ENCODE peak calls at places on chromosomes 12 and 14, in eight cellular contexts. One of them, this sample, is unnamed.

GRCh38 chr12:113246478-113247122 is 25.3 kb downstream of the TPCN1 start:
- DNase-seq in NCI-H1092: peak; percentile 45
- DNase-seq in B cell: no peak
- DNase-seq in M059J: no peak
- DNase-seq in activated CD4-positive, alpha-beta T cell treated with anti-CD3 and anti-CD28 coated beads, Interleukin-2, amount 50 U/mL, for 4 hours: no peak
- DNase-seq in activated naive CD4-positive, alpha-beta T cell treated with Interleukin-2 at 50 U/mL for 16 hours: no peak
- DNase-seq in GM10248: no peak
- DNase-seq in WERI-Rb-1: no peak
- DNase-seq in this sample: no peak

GRCh38 chr12:111636209-111636928 is 37.3 kb upstream of the ATXN2 start:
- DNase-seq in NCI-H1092: peak; percentile 6
- DNase-seq in B cell: no peak
- DNase-seq in M059J: no peak
- DNase-seq in activated CD4-positive, alpha-beta T cell treated with anti-CD3 and anti-CD28 coated beads, Interleukin-2, amount 50 U/mL, for 4 hours: no peak
- DNase-seq in activated naive CD4-positive, alpha-beta T cell treated with Interleukin-2 at 50 U/mL for 16 hours: no peak
- DNase-seq in GM10248: no peak
- DNase-seq in WERI-Rb-1: no peak
- DNase-seq in this sample: no peak

GRCh38 chr14:97010491-97011160 is 213.4 kb downstream of the VRK1 start:
- DNase-seq in NCI-H1092: no peak
- DNase-seq in B cell: no peak
- DNase-seq in M059J: no peak
- DNase-seq in activated CD4-positive, alpha-beta T cell treated with anti-CD3 and anti-CD28 coated beads, Interleukin-2, amount 50 U/mL, for 4 hours: no peak
- DNase-seq in activated naive CD4-positive, alpha-beta T cell treated with Interleukin-2 at 50 U/mL for 16 hours: no peak
- DNase-seq in GM10248: no peak
- DNase-seq in WERI-Rb-1: peak; percentile 22
- DNase-seq in this sample: peak; percentile 16

GRCh38 chr14:68359862-68360552 is 432.9 kb downstream of the ZFP36L1 start:
- DNase-seq in NCI-H1092: no peak
- DNase-seq in B cell: no peak
- DNase-seq in M059J: no peak
- DNase-seq in activated CD4-positive, alpha-beta T cell treated with anti-CD3 and anti-CD28 coated beads, Interleukin-2, amount 50 U/mL, for 4 hours: no peak
- DNase-seq in activated naive CD4-positive, alpha-beta T cell treated with Interleukin-2 at 50 U/mL for 16 hours: peak; percentile 14
- DNase-seq in GM10248: no peak
- DNase-seq in WERI-Rb-1: no peak
- DNase-seq in this sample: peak; percentile 35

GRCh38 chr12:54870617-54871016 is 16.3 kb downstream of the MUCL1 start:
- DNase-seq in NCI-H1092: no peak
- DNase-seq in B cell: no peak
- DNase-seq in M059J: no peak
- DNase-seq in activated CD4-positive, alpha-beta T cell treated with anti-CD3 and anti-CD28 coated beads, Interleukin-2, amount 50 U/mL, for 4 hours: no peak
- DNase-seq in activated naive CD4-positive, alpha-beta T cell treated with Interleukin-2 at 50 U/mL for 16 hours: no peak
- DNase-seq in GM10248: no peak
- DNase-seq in WERI-Rb-1: no peak
- DNase-seq in this sample: no peak

GRCh38 chr14:101927859-101928258 is 36.5 kb upstream of the DYNC1H1 start:
- DNase-seq in NCI-H1092: no peak
- DNase-seq in B cell: no peak
- DNase-seq in M059J: no peak
- DNase-seq in activated CD4-positive, alpha-beta T cell treated with anti-CD3 and anti-CD28 coated beads, Interleukin-2, amount 50 U/mL, for 4 hours: no peak
- DNase-seq in activated naive CD4-positive, alpha-beta T cell treated with Interleukin-2 at 50 U/mL for 16 hours: no peak
- DNase-seq in GM10248: no peak
- DNase-seq in WERI-Rb-1: no peak
- DNase-seq in this sample: peak; percentile 61

GRCh38 chr12:51971679-51972423 is 20.4 kb downstream of the ACVR1B start:
- DNase-seq in NCI-H1092: no peak
- DNase-seq in B cell: no peak
- DNase-seq in M059J: no peak
- DNase-seq in activated CD4-positive, alpha-beta T cell treated with anti-CD3 and anti-CD28 coated beads, Interleukin-2, amount 50 U/mL, for 4 hours: no peak
- DNase-seq in activated naive CD4-positive, alpha-beta T cell treated with Interleukin-2 at 50 U/mL for 16 hours: no peak
- DNase-seq in GM10248: no peak
- DNase-seq in WERI-Rb-1: no peak
- DNase-seq in this sample: no peak

GRCh38 chr12:94148841-94149780 is 734 bp downstream of the PLXNC1 start:
- DNase-seq in NCI-H1092: peak; percentile 33
- DNase-seq in B cell: peak; percentile 59
- DNase-seq in M059J: peak; percentile 42
- DNase-seq in activated CD4-positive, alpha-beta T cell treated with anti-CD3 and anti-CD28 coated beads, Interleukin-2, amount 50 U/mL, for 4 hours: peak; percentile 21
- DNase-seq in activated naive CD4-positive, alpha-beta T cell treated with Interleukin-2 at 50 U/mL for 16 hours: peak; percentile 47
- DNase-seq in GM10248: peak; percentile 79
- DNase-seq in WERI-Rb-1: peak; percentile 70
- DNase-seq in this sample: peak; percentile 54

GRCh38 chr12:92739099-92739498 is 36.3 kb downstream of the PLEKHG7 start:
- DNase-seq in NCI-H1092: no peak
- DNase-seq in B cell: no peak
- DNase-seq in M059J: no peak
- DNase-seq in activated CD4-positive, alpha-beta T cell treated with anti-CD3 and anti-CD28 coated beads, Interleukin-2, amount 50 U/mL, for 4 hours: no peak
- DNase-seq in activated naive CD4-positive, alpha-beta T cell treated with Interleukin-2 at 50 U/mL for 16 hours: no peak
- DNase-seq in GM10248: no peak
- DNase-seq in WERI-Rb-1: no peak
- DNase-seq in this sample: no peak

GRCh38 chr14:74239848-74240793 is 872 bp downstream of the VSX2 start:
- DNase-seq in NCI-H1092: no peak
- DNase-seq in B cell: no peak
- DNase-seq in M059J: no peak
- DNase-seq in activated CD4-positive, alpha-beta T cell treated with anti-CD3 and anti-CD28 coated beads, Interleukin-2, amount 50 U/mL, for 4 hours: no peak
- DNase-seq in activated naive CD4-positive, alpha-beta T cell treated with Interleukin-2 at 50 U/mL for 16 hours: no peak
- DNase-seq in GM10248: no peak
- DNase-seq in WERI-Rb-1: no peak
- DNase-seq in this sample: no peak

GRCh38 chr12:117284160-117284559 is 77.3 kb downstream of the NOS1 start:
- DNase-seq in NCI-H1092: no peak
- DNase-seq in B cell: no peak
- DNase-seq in M059J: no peak
- DNase-seq in activated CD4-positive, alpha-beta T cell treated with anti-CD3 and anti-CD28 coated beads, Interleukin-2, amount 50 U/mL, for 4 hours: no peak
- DNase-seq in activated naive CD4-positive, alpha-beta T cell treated with Interleukin-2 at 50 U/mL for 16 hours: no peak
- DNase-seq in GM10248: no peak
- DNase-seq in WERI-Rb-1: peak; percentile 48
- DNase-seq in this sample: no peak

GRCh38 chr12:53675701-53676607 is at the start of gene ATP5MC2:
- DNase-seq in NCI-H1092: peak; percentile 93
- DNase-seq in B cell: peak; percentile 96
- DNase-seq in M059J: peak; percentile 96
- DNase-seq in activated CD4-positive, alpha-beta T cell treated with anti-CD3 and anti-CD28 coated beads, Interleukin-2, amount 50 U/mL, for 4 hours: peak; percentile 97
- DNase-seq in activated naive CD4-positive, alpha-beta T cell treated with Interleukin-2 at 50 U/mL for 16 hours: peak; percentile 98
- DNase-seq in GM10248: peak; percentile 99
- DNase-seq in WERI-Rb-1: peak; percentile 98
- DNase-seq in this sample: peak; percentile 98

GRCh38 chr12:41254004-41254403 is 65.9 kb downstream of the PDZRN4 start:
- DNase-seq in NCI-H1092: no peak
- DNase-seq in B cell: no peak
- DNase-seq in M059J: no peak
- DNase-seq in activated CD4-positive, alpha-beta T cell treated with anti-CD3 and anti-CD28 coated beads, Interleukin-2, amount 50 U/mL, for 4 hours: no peak
- DNase-seq in activated naive CD4-positive, alpha-beta T cell treated with Interleukin-2 at 50 U/mL for 16 hours: no peak
- DNase-seq in GM10248: no peak
- DNase-seq in WERI-Rb-1: no peak
- DNase-seq in this sample: no peak

GRCh38 chr14:55514819-55515470 is 65.1 kb upstream of the KTN1 start:
- DNase-seq in NCI-H1092: no peak
- DNase-seq in B cell: no peak
- DNase-seq in M059J: peak; percentile 82
- DNase-seq in activated CD4-positive, alpha-beta T cell treated with anti-CD3 and anti-CD28 coated beads, Interleukin-2, amount 50 U/mL, for 4 hours: no peak
- DNase-seq in activated naive CD4-positive, alpha-beta T cell treated with Interleukin-2 at 50 U/mL for 16 hours: no peak
- DNase-seq in GM10248: no peak
- DNase-seq in WERI-Rb-1: no peak
- DNase-seq in this sample: no peak

GRCh38 chr12:112296183-112296582 is 86.0 kb downstream of the HECTD4 start:
- DNase-seq in NCI-H1092: no peak
- DNase-seq in B cell: no peak
- DNase-seq in M059J: no peak
- DNase-seq in activated CD4-positive, alpha-beta T cell treated with anti-CD3 and anti-CD28 coated beads, Interleukin-2, amount 50 U/mL, for 4 hours: no peak
- DNase-seq in activated naive CD4-positive, alpha-beta T cell treated with Interleukin-2 at 50 U/mL for 16 hours: no peak
- DNase-seq in GM10248: no peak
- DNase-seq in WERI-Rb-1: no peak
- DNase-seq in this sample: no peak

GRCh38 chr12:31647106-31647505 is 12.4 kb upstream of the ETFBKMT start:
- DNase-seq in NCI-H1092: no peak
- DNase-seq in B cell: no peak
- DNase-seq in M059J: peak; percentile 90
- DNase-seq in activated CD4-positive, alpha-beta T cell treated with anti-CD3 and anti-CD28 coated beads, Interleukin-2, amount 50 U/mL, for 4 hours: no peak
- DNase-seq in activated naive CD4-positive, alpha-beta T cell treated with Interleukin-2 at 50 U/mL for 16 hours: no peak
- DNase-seq in GM10248: no peak
- DNase-seq in WERI-Rb-1: peak; percentile 35
- DNase-seq in this sample: no peak

GRCh38 chr12:64923536-64923935 is 99.1 kb downstream of the TBC1D30 start:
- DNase-seq in NCI-H1092: no peak
- DNase-seq in B cell: no peak
- DNase-seq in M059J: no peak
- DNase-seq in activated CD4-positive, alpha-beta T cell treated with anti-CD3 and anti-CD28 coated beads, Interleukin-2, amount 50 U/mL, for 4 hours: no peak
- DNase-seq in activated naive CD4-positive, alpha-beta T cell treated with Interleukin-2 at 50 U/mL for 16 hours: no peak
- DNase-seq in GM10248: no peak
- DNase-seq in WERI-Rb-1: no peak
- DNase-seq in this sample: no peak

GRCh38 chr14:64786296-64787149 is 82.3 kb downstream of the PLEKHG3 start:
- DNase-seq in NCI-H1092: no peak
- DNase-seq in B cell: no peak
- DNase-seq in M059J: peak; percentile 39
- DNase-seq in activated CD4-positive, alpha-beta T cell treated with anti-CD3 and anti-CD28 coated beads, Interleukin-2, amount 50 U/mL, for 4 hours: no peak
- DNase-seq in activated naive CD4-positive, alpha-beta T cell treated with Interleukin-2 at 50 U/mL for 16 hours: no peak
- DNase-seq in GM10248: no peak
- DNase-seq in WERI-Rb-1: no peak
- DNase-seq in this sample: no peak

GRCh38 chr12:132986885-132987225 is 688 bp downstream of the ZNF26 start:
- DNase-seq in NCI-H1092: no peak
- DNase-seq in B cell: no peak
- DNase-seq in M059J: peak; percentile 29
- DNase-seq in activated CD4-positive, alpha-beta T cell treated with anti-CD3 and anti-CD28 coated beads, Interleukin-2, amount 50 U/mL, for 4 hours: no peak
- DNase-seq in activated naive CD4-positive, alpha-beta T cell treated with Interleukin-2 at 50 U/mL for 16 hours: no peak
- DNase-seq in GM10248: no peak
- DNase-seq in WERI-Rb-1: no peak
- DNase-seq in this sample: no peak

GRCh38 chr12:116121453-116121871 is 156.0 kb downstream of the MED13L start:
- DNase-seq in NCI-H1092: no peak
- DNase-seq in B cell: no peak
- DNase-seq in M059J: no peak
- DNase-seq in activated CD4-positive, alpha-beta T cell treated with anti-CD3 and anti-CD28 coated beads, Interleukin-2, amount 50 U/mL, for 4 hours: peak; percentile 16
- DNase-seq in activated naive CD4-positive, alpha-beta T cell treated with Interleukin-2 at 50 U/mL for 16 hours: no peak
- DNase-seq in GM10248: no peak
- DNase-seq in WERI-Rb-1: no peak
- DNase-seq in this sample: no peak

GRCh38 chr12:79415754-79416435 is 274.9 kb downstream of the PAWR start:
- DNase-seq in NCI-H1092: no peak
- DNase-seq in B cell: no peak
- DNase-seq in M059J: peak; percentile 71
- DNase-seq in activated CD4-positive, alpha-beta T cell treated with anti-CD3 and anti-CD28 coated beads, Interleukin-2, amount 50 U/mL, for 4 hours: no peak
- DNase-seq in activated naive CD4-positive, alpha-beta T cell treated with Interleukin-2 at 50 U/mL for 16 hours: no peak
- DNase-seq in GM10248: no peak
- DNase-seq in WERI-Rb-1: no peak
- DNase-seq in this sample: no peak

GRCh38 chr12:132489078-132489601 is 811 bp upstream of the FBRSL1 start:
- DNase-seq in NCI-H1092: no peak
- DNase-seq in B cell: peak; percentile 63
- DNase-seq in M059J: no peak
- DNase-seq in activated CD4-positive, alpha-beta T cell treated with anti-CD3 and anti-CD28 coated beads, Interleukin-2, amount 50 U/mL, for 4 hours: peak; percentile 39
- DNase-seq in activated naive CD4-positive, alpha-beta T cell treated with Interleukin-2 at 50 U/mL for 16 hours: peak; percentile 62
- DNase-seq in GM10248: no peak
- DNase-seq in WERI-Rb-1: no peak
- DNase-seq in this sample: peak; percentile 76

GRCh38 chr12:47778842-47779241 is 5.8 kb downstream of the SLC48A1 start:
- DNase-seq in NCI-H1092: no peak
- DNase-seq in B cell: no peak
- DNase-seq in M059J: no peak
- DNase-seq in activated CD4-positive, alpha-beta T cell treated with anti-CD3 and anti-CD28 coated beads, Interleukin-2, amount 50 U/mL, for 4 hours: no peak
- DNase-seq in activated naive CD4-positive, alpha-beta T cell treated with Interleukin-2 at 50 U/mL for 16 hours: no peak
- DNase-seq in GM10248: no peak
- DNase-seq in WERI-Rb-1: no peak
- DNase-seq in this sample: no peak

GRCh38 chr14:26394114-26394855 is 203.5 kb downstream of the NOVA1 start:
- DNase-seq in NCI-H1092: peak; percentile 69
- DNase-seq in B cell: no peak
- DNase-seq in M059J: no peak
- DNase-seq in activated CD4-positive, alpha-beta T cell treated with anti-CD3 and anti-CD28 coated beads, Interleukin-2, amount 50 U/mL, for 4 hours: no peak
- DNase-seq in activated naive CD4-positive, alpha-beta T cell treated with Interleukin-2 at 50 U/mL for 16 hours: no peak
- DNase-seq in GM10248: no peak
- DNase-seq in WERI-Rb-1: no peak
- DNase-seq in this sample: no peak

GRCh38 chr12:90978117-90978770 is 23.3 kb upstream of the CCER1 start:
- DNase-seq in NCI-H1092: no peak
- DNase-seq in B cell: no peak
- DNase-seq in M059J: peak; percentile 71
- DNase-seq in activated CD4-positive, alpha-beta T cell treated with anti-CD3 and anti-CD28 coated beads, Interleukin-2, amount 50 U/mL, for 4 hours: no peak
- DNase-seq in activated naive CD4-positive, alpha-beta T cell treated with Interleukin-2 at 50 U/mL for 16 hours: no peak
- DNase-seq in GM10248: peak; percentile 14
- DNase-seq in WERI-Rb-1: no peak
- DNase-seq in this sample: no peak

GRCh38 chr14:61593330-61593729 is 102.0 kb upstream of the HIF1A start:
- DNase-seq in NCI-H1092: no peak
- DNase-seq in B cell: no peak
- DNase-seq in M059J: no peak
- DNase-seq in activated CD4-positive, alpha-beta T cell treated with anti-CD3 and anti-CD28 coated beads, Interleukin-2, amount 50 U/mL, for 4 hours: no peak
- DNase-seq in activated naive CD4-positive, alpha-beta T cell treated with Interleukin-2 at 50 U/mL for 16 hours: no peak
- DNase-seq in GM10248: no peak
- DNase-seq in WERI-Rb-1: no peak
- DNase-seq in this sample: no peak

GRCh38 chr12:106217706-106218105 is 30.1 kb downstream of the CKAP4 start:
- DNase-seq in NCI-H1092: no peak
- DNase-seq in B cell: no peak
- DNase-seq in M059J: no peak
- DNase-seq in activated CD4-positive, alpha-beta T cell treated with anti-CD3 and anti-CD28 coated beads, Interleukin-2, amount 50 U/mL, for 4 hours: no peak
- DNase-seq in activated naive CD4-positive, alpha-beta T cell treated with Interleukin-2 at 50 U/mL for 16 hours: no peak
- DNase-seq in GM10248: no peak
- DNase-seq in WERI-Rb-1: no peak
- DNase-seq in this sample: no peak

GRCh38 chr14:60514378-60515243 is 5.7 kb downstream of the SIX6 start:
- DNase-seq in NCI-H1092: peak; percentile 91
- DNase-seq in B cell: no peak
- DNase-seq in M059J: no peak
- DNase-seq in activated CD4-positive, alpha-beta T cell treated with anti-CD3 and anti-CD28 coated beads, Interleukin-2, amount 50 U/mL, for 4 hours: no peak
- DNase-seq in activated naive CD4-positive, alpha-beta T cell treated with Interleukin-2 at 50 U/mL for 16 hours: no peak
- DNase-seq in GM10248: peak; percentile 56
- DNase-seq in WERI-Rb-1: peak; percentile 89
- DNase-seq in this sample: peak; percentile 30

GRCh38 chr14:24307575-24308341 is at the start of gene CIDEB:
- DNase-seq in NCI-H1092: peak; percentile 6
- DNase-seq in B cell: peak; percentile 67
- DNase-seq in M059J: peak; percentile 51
- DNase-seq in activated CD4-positive, alpha-beta T cell treated with anti-CD3 and anti-CD28 coated beads, Interleukin-2, amount 50 U/mL, for 4 hours: peak; percentile 48
- DNase-seq in activated naive CD4-positive, alpha-beta T cell treated with Interleukin-2 at 50 U/mL for 16 hours: peak; percentile 64
- DNase-seq in GM10248: peak; percentile 74
- DNase-seq in WERI-Rb-1: peak; percentile 59
- DNase-seq in this sample: peak; percentile 75

GRCh38 chr12:123160801-123161487 is 10.1 kb upstream of the PITPNM2 start:
- DNase-seq in NCI-H1092: no peak
- DNase-seq in B cell: no peak
- DNase-seq in M059J: no peak
- DNase-seq in activated CD4-positive, alpha-beta T cell treated with anti-CD3 and anti-CD28 coated beads, Interleukin-2, amount 50 U/mL, for 4 hours: no peak
- DNase-seq in activated naive CD4-positive, alpha-beta T cell treated with Interleukin-2 at 50 U/mL for 16 hours: no peak
- DNase-seq in GM10248: no peak
- DNase-seq in WERI-Rb-1: no peak
- DNase-seq in this sample: no peak

GRCh38 chr12:8780389-8780788 is 42.0 kb upstream of the A2ML1 start:
- DNase-seq in NCI-H1092: no peak
- DNase-seq in B cell: no peak
- DNase-seq in M059J: peak; percentile 16
- DNase-seq in activated CD4-positive, alpha-beta T cell treated with anti-CD3 and anti-CD28 coated beads, Interleukin-2, amount 50 U/mL, for 4 hours: no peak
- DNase-seq in activated naive CD4-positive, alpha-beta T cell treated with Interleukin-2 at 50 U/mL for 16 hours: no peak
- DNase-seq in GM10248: no peak
- DNase-seq in WERI-Rb-1: no peak
- DNase-seq in this sample: no peak

GRCh38 chr14:55297611-55298323 is 26.5 kb downstream of the FBXO34 start:
- DNase-seq in NCI-H1092: no peak
- DNase-seq in B cell: no peak
- DNase-seq in M059J: no peak
- DNase-seq in activated CD4-positive, alpha-beta T cell treated with anti-CD3 and anti-CD28 coated beads, Interleukin-2, amount 50 U/mL, for 4 hours: peak; percentile 11
- DNase-seq in activated naive CD4-positive, alpha-beta T cell treated with Interleukin-2 at 50 U/mL for 16 hours: peak; percentile 23
- DNase-seq in GM10248: peak; percentile 44
- DNase-seq in WERI-Rb-1: no peak
- DNase-seq in this sample: peak; percentile 69

This sample was measured in activated CD4-positive, alpha-beta memory T cell treated with anti-CD3 and anti-CD28 coated beads for 36 hours.